ENCODE peak calls at places on chromosomes 11 and 22, in seven cellular contexts. One of them, this sample, is unnamed.

GRCh38 chr22:50253046-50253580 is 2.0 kb upstream of the HDAC10 start:
- DNase-seq in substantia nigra: no peak
- DNase-seq in endothelial cell of umbilical vein: no peak
- DNase-seq in cardiac muscle cell: no peak
- DNase-seq in brain microvascular endothelial cell: no peak
- DNase-seq in thoracic aorta: no peak
- DNase-seq in pancreas: no peak
- DNase-seq in this sample: no peak

GRCh38 chr11:10743354-10744035 is 7.6 kb upstream of the CTR9 start:
- DNase-seq in substantia nigra: no peak
- DNase-seq in endothelial cell of umbilical vein: no peak
- DNase-seq in cardiac muscle cell: no peak
- DNase-seq in brain microvascular endothelial cell: no peak
- DNase-seq in thoracic aorta: no peak
- DNase-seq in pancreas: no peak
- DNase-seq in this sample: no peak

GRCh38 chr11:119012629-119013170 is 5.4 kb downstream of the RPS25 start:
- DNase-seq in substantia nigra: no peak
- DNase-seq in endothelial cell of umbilical vein: no peak
- DNase-seq in cardiac muscle cell: no peak
- DNase-seq in brain microvascular endothelial cell: no peak
- DNase-seq in thoracic aorta: no peak
- DNase-seq in pancreas: no peak
- DNase-seq in this sample: no peak

GRCh38 chr22:46287873-46288751 is 8.6 kb upstream of the GTSE1 start:
- DNase-seq in substantia nigra: no peak
- DNase-seq in endothelial cell of umbilical vein: peak; percentile 21
- DNase-seq in cardiac muscle cell: no peak
- DNase-seq in brain microvascular endothelial cell: no peak
- DNase-seq in thoracic aorta: no peak
- DNase-seq in pancreas: no peak
- DNase-seq in this sample: no peak

GRCh38 chr11:61418136-61418535 is 11.6 kb downstream of the CPSF7 start:
- DNase-seq in substantia nigra: no peak
- DNase-seq in endothelial cell of umbilical vein: no peak
- DNase-seq in cardiac muscle cell: no peak
- DNase-seq in brain microvascular endothelial cell: no peak
- DNase-seq in thoracic aorta: no peak
- DNase-seq in pancreas: no peak
- DNase-seq in this sample: no peak

GRCh38 chr11:33984682-33985389 is 66.7 kb upstream of the CAPRIN1 start:
- DNase-seq in substantia nigra: no peak
- DNase-seq in endothelial cell of umbilical vein: no peak
- DNase-seq in cardiac muscle cell: no peak
- DNase-seq in brain microvascular endothelial cell: no peak
- DNase-seq in thoracic aorta: no peak
- DNase-seq in pancreas: no peak
- DNase-seq in this sample: no peak

GRCh38 chr11:123061403-123062157 is at the start of gene HSPA8:
- DNase-seq in substantia nigra: peak; percentile 35
- DNase-seq in endothelial cell of umbilical vein: peak; percentile 46
- DNase-seq in cardiac muscle cell: peak; percentile 74
- DNase-seq in brain microvascular endothelial cell: peak; percentile 44
- DNase-seq in thoracic aorta: peak; percentile 40
- DNase-seq in pancreas: peak; percentile 65
- DNase-seq in this sample: peak; percentile 52

GRCh38 chr11:20070459-20070858 is 89.8 kb downstream of the DBX1 start:
- DNase-seq in substantia nigra: no peak
- DNase-seq in endothelial cell of umbilical vein: no peak
- DNase-seq in cardiac muscle cell: no peak
- DNase-seq in brain microvascular endothelial cell: no peak
- DNase-seq in thoracic aorta: no peak
- DNase-seq in pancreas: no peak
- DNase-seq in this sample: no peak

GRCh38 chr22:17781319-17782031 is 7.2 kb upstream of the BID start:
- DNase-seq in substantia nigra: no peak
- DNase-seq in endothelial cell of umbilical vein: peak; percentile 15
- DNase-seq in cardiac muscle cell: peak; percentile 89
- DNase-seq in brain microvascular endothelial cell: peak; percentile 81
- DNase-seq in thoracic aorta: no peak
- DNase-seq in pancreas: no peak
- DNase-seq in this sample: no peak

GRCh38 chr11:23134627-23135026 is 274.4 kb upstream of the CCDC179 start:
- DNase-seq in substantia nigra: no peak
- DNase-seq in endothelial cell of umbilical vein: no peak
- DNase-seq in cardiac muscle cell: no peak
- DNase-seq in brain microvascular endothelial cell: no peak
- DNase-seq in thoracic aorta: no peak
- DNase-seq in pancreas: no peak
- DNase-seq in this sample: no peak

GRCh38 chr11:102615077-102615893 is 9.8 kb downstream of the MMP20 start:
- DNase-seq in substantia nigra: no peak
- DNase-seq in endothelial cell of umbilical vein: peak; percentile 38
- DNase-seq in cardiac muscle cell: no peak
- DNase-seq in brain microvascular endothelial cell: no peak
- DNase-seq in thoracic aorta: no peak
- DNase-seq in pancreas: no peak
- DNase-seq in this sample: no peak

GRCh38 chr22:22945195-22945594 is 57.6 kb downstream of the IGLL5 start:
- DNase-seq in substantia nigra: no peak
- DNase-seq in endothelial cell of umbilical vein: no peak
- DNase-seq in cardiac muscle cell: no peak
- DNase-seq in brain microvascular endothelial cell: no peak
- DNase-seq in thoracic aorta: no peak
- DNase-seq in pancreas: no peak
- DNase-seq in this sample: no peak

GRCh38 chr11:63445720-63446119 is 45.2 kb downstream of the PLAAT5 start:
- DNase-seq in substantia nigra: no peak
- DNase-seq in endothelial cell of umbilical vein: no peak
- DNase-seq in cardiac muscle cell: peak; percentile 5
- DNase-seq in brain microvascular endothelial cell: peak; percentile 71
- DNase-seq in thoracic aorta: no peak
- DNase-seq in pancreas: no peak
- DNase-seq in this sample: no peak

GRCh38 chr11:27621440-27622161 is 78.7 kb downstream of the BDNF start:
- DNase-seq in substantia nigra: no peak
- DNase-seq in endothelial cell of umbilical vein: no peak
- DNase-seq in cardiac muscle cell: peak; percentile 53
- DNase-seq in brain microvascular endothelial cell: no peak
- DNase-seq in thoracic aorta: no peak
- DNase-seq in pancreas: no peak
- DNase-seq in this sample: no peak

GRCh38 chr11:36362902-36363301 is 66.8 kb downstream of the PRR5L start:
- DNase-seq in substantia nigra: no peak
- DNase-seq in endothelial cell of umbilical vein: no peak
- DNase-seq in cardiac muscle cell: peak; percentile 68
- DNase-seq in brain microvascular endothelial cell: peak; percentile 69
- DNase-seq in thoracic aorta: no peak
- DNase-seq in pancreas: no peak
- DNase-seq in this sample: no peak

GRCh38 chr22:46754110-46754799 is 8.2 kb upstream of the TBC1D22A start:
- DNase-seq in substantia nigra: no peak
- DNase-seq in endothelial cell of umbilical vein: peak; percentile 99
- DNase-seq in cardiac muscle cell: peak; percentile 97
- DNase-seq in brain microvascular endothelial cell: peak; percentile 99
- DNase-seq in thoracic aorta: peak; percentile 97
- DNase-seq in pancreas: peak; percentile 97
- DNase-seq in this sample: no peak

GRCh38 chr11:121930004-121930965 is 185.7 kb downstream of the BLID start:
- DNase-seq in substantia nigra: no peak
- DNase-seq in endothelial cell of umbilical vein: peak; percentile 68
- DNase-seq in cardiac muscle cell: peak; percentile 42
- DNase-seq in brain microvascular endothelial cell: no peak
- DNase-seq in thoracic aorta: no peak
- DNase-seq in pancreas: no peak
- DNase-seq in this sample: no peak

GRCh38 chr11:110833033-110833484 is 120.8 kb upstream of the ARHGAP20 start:
- DNase-seq in substantia nigra: no peak
- DNase-seq in endothelial cell of umbilical vein: peak; percentile 84
- DNase-seq in cardiac muscle cell: peak; percentile 55
- DNase-seq in brain microvascular endothelial cell: no peak
- DNase-seq in thoracic aorta: no peak
- DNase-seq in pancreas: no peak
- DNase-seq in this sample: no peak

GRCh38 chr11:112024178-112024777 is 930 bp upstream of the DLAT start:
- DNase-seq in substantia nigra: no peak
- DNase-seq in endothelial cell of umbilical vein: no peak
- DNase-seq in cardiac muscle cell: no peak
- DNase-seq in brain microvascular endothelial cell: no peak
- DNase-seq in thoracic aorta: no peak
- DNase-seq in pancreas: no peak
- DNase-seq in this sample: no peak

GRCh38 chr22:50469377-50470305 is 5.2 kb downstream of the SBF1 start:
- DNase-seq in substantia nigra: no peak
- DNase-seq in endothelial cell of umbilical vein: no peak
- DNase-seq in cardiac muscle cell: peak; percentile 39
- DNase-seq in brain microvascular endothelial cell: peak; percentile 19
- DNase-seq in thoracic aorta: no peak
- DNase-seq in pancreas: peak; percentile 65
- DNase-seq in this sample: no peak

GRCh38 chr11:57241311-57241972 is 4.4 kb upstream of the APLNR start:
- DNase-seq in substantia nigra: no peak
- DNase-seq in endothelial cell of umbilical vein: no peak
- DNase-seq in cardiac muscle cell: no peak
- DNase-seq in brain microvascular endothelial cell: no peak
- DNase-seq in thoracic aorta: no peak
- DNase-seq in pancreas: no peak
- DNase-seq in this sample: no peak

GRCh38 chr11:69089258-69089657 is 40.5 kb downstream of the TPCN2 start:
- DNase-seq in substantia nigra: no peak
- DNase-seq in endothelial cell of umbilical vein: peak; percentile 17
- DNase-seq in cardiac muscle cell: peak; percentile 65
- DNase-seq in brain microvascular endothelial cell: peak; percentile 75
- DNase-seq in thoracic aorta: no peak
- DNase-seq in pancreas: peak; percentile 59
- DNase-seq in this sample: no peak
- H3K27ac ChIP-seq in substantia nigra: no peak overlapping the region
- H3K27ac ChIP-seq in endothelial cell of umbilical vein: no peak overlapping the region
- H3K27ac ChIP-seq in cardiac muscle cell: no peak overlapping the region
- H3K27ac ChIP-seq in brain microvascular endothelial cell: no peak overlapping the region
- H3K27ac ChIP-seq in thoracic aorta: no peak overlapping the region
- H3K27ac ChIP-seq in pancreas: no peak overlapping the region
- H3K27ac ChIP-seq in this sample: no peak overlapping the region

GRCh38 chr11:116891746-116892145 is 54.3 kb upstream of the APOA1 start:
- DNase-seq in substantia nigra: no peak
- DNase-seq in endothelial cell of umbilical vein: no peak
- DNase-seq in cardiac muscle cell: no peak
- DNase-seq in brain microvascular endothelial cell: no peak
- DNase-seq in thoracic aorta: no peak
- DNase-seq in pancreas: no peak
- DNase-seq in this sample: no peak

GRCh38 chr11:116892374-116892773 is 55.0 kb upstream of the APOA1 start:
- DNase-seq in substantia nigra: no peak
- DNase-seq in endothelial cell of umbilical vein: no peak
- DNase-seq in cardiac muscle cell: no peak
- DNase-seq in brain microvascular endothelial cell: no peak
- DNase-seq in thoracic aorta: no peak
- DNase-seq in pancreas: no peak
- DNase-seq in this sample: no peak

GRCh38 chr11:116893437-116893836 is 56.0 kb upstream of the APOA1 start:
- DNase-seq in substantia nigra: no peak
- DNase-seq in endothelial cell of umbilical vein: no peak
- DNase-seq in cardiac muscle cell: no peak
- DNase-seq in brain microvascular endothelial cell: no peak
- DNase-seq in thoracic aorta: no peak
- DNase-seq in pancreas: no peak
- DNase-seq in this sample: no peak

GRCh38 chr11:116895053-116895757 is 57.8 kb upstream of the APOA1 start:
- DNase-seq in substantia nigra: no peak
- DNase-seq in endothelial cell of umbilical vein: peak; percentile 34
- DNase-seq in cardiac muscle cell: peak; percentile 46
- DNase-seq in brain microvascular endothelial cell: no peak
- DNase-seq in thoracic aorta: no peak
- DNase-seq in pancreas: no peak
- DNase-seq in this sample: peak; percentile 20

GRCh38 chr11:116893906-116894305 is 56.5 kb upstream of the APOA1 start:
- DNase-seq in substantia nigra: no peak
- DNase-seq in endothelial cell of umbilical vein: no peak
- DNase-seq in cardiac muscle cell: no peak
- DNase-seq in brain microvascular endothelial cell: no peak
- DNase-seq in thoracic aorta: no peak
- DNase-seq in pancreas: no peak
- DNase-seq in this sample: no peak
- H3K27ac ChIP-seq in substantia nigra: peak overlapping the region; percentile 11
- H3K27ac ChIP-seq in endothelial cell of umbilical vein: no peak overlapping the region
- H3K27ac ChIP-seq in cardiac muscle cell: peak overlapping the region; percentile 80
- H3K27ac ChIP-seq in brain microvascular endothelial cell: no peak overlapping the region
- H3K27ac ChIP-seq in thoracic aorta: no peak overlapping the region
- H3K27ac ChIP-seq in pancreas: no peak overlapping the region
- H3K27ac ChIP-seq in this sample: peak overlapping the region; percentile 40

GRCh38 chr22:30312053-30312452 is 14.7 kb downstream of the TBC1D10A start:
- DNase-seq in substantia nigra: no peak
- DNase-seq in endothelial cell of umbilical vein: no peak
- DNase-seq in cardiac muscle cell: no peak
- DNase-seq in brain microvascular endothelial cell: peak; percentile 67
- DNase-seq in thoracic aorta: no peak
- DNase-seq in pancreas: no peak
- DNase-seq in this sample: no peak
- H3K27ac ChIP-seq in substantia nigra: no peak overlapping the region
- H3K27ac ChIP-seq in endothelial cell of umbilical vein: no peak overlapping the region
- H3K27ac ChIP-seq in cardiac muscle cell: no peak overlapping the region
- H3K27ac ChIP-seq in brain microvascular endothelial cell: no peak overlapping the region
- H3K27ac ChIP-seq in thoracic aorta: peak overlapping the region; percentile 88
- H3K27ac ChIP-seq in pancreas: no peak overlapping the region
- H3K27ac ChIP-seq in this sample: peak overlapping the region; percentile 15

GRCh38 chr11:134361241-134361640 is 29.5 kb downstream of the GLB1L2 start:
- DNase-seq in substantia nigra: no peak
- DNase-seq in endothelial cell of umbilical vein: no peak
- DNase-seq in cardiac muscle cell: no peak
- DNase-seq in brain microvascular endothelial cell: no peak
- DNase-seq in thoracic aorta: no peak
- DNase-seq in pancreas: no peak
- DNase-seq in this sample: no peak

GRCh38 chr11:134363161-134363560 is 31.4 kb downstream of the GLB1L2 start:
- DNase-seq in substantia nigra: no peak
- DNase-seq in endothelial cell of umbilical vein: no peak
- DNase-seq in cardiac muscle cell: no peak
- DNase-seq in brain microvascular endothelial cell: no peak
- DNase-seq in thoracic aorta: no peak
- DNase-seq in pancreas: no peak
- DNase-seq in this sample: no peak

GRCh38 chr11:134362192-134362901 is 30.6 kb downstream of the GLB1L2 start:
- DNase-seq in substantia nigra: no peak
- DNase-seq in endothelial cell of umbilical vein: no peak
- DNase-seq in cardiac muscle cell: no peak
- DNase-seq in brain microvascular endothelial cell: no peak
- DNase-seq in thoracic aorta: no peak
- DNase-seq in pancreas: no peak
- DNase-seq in this sample: no peak

GRCh38 chr11:134360050-134360835 is 28.5 kb downstream of the GLB1L2 start:
- DNase-seq in substantia nigra: no peak
- DNase-seq in endothelial cell of umbilical vein: peak; percentile 66
- DNase-seq in cardiac muscle cell: peak; percentile 78
- DNase-seq in brain microvascular endothelial cell: peak; percentile 72
- DNase-seq in thoracic aorta: no peak
- DNase-seq in pancreas: peak; percentile 80
- DNase-seq in this sample: peak; percentile 85

DNA sequence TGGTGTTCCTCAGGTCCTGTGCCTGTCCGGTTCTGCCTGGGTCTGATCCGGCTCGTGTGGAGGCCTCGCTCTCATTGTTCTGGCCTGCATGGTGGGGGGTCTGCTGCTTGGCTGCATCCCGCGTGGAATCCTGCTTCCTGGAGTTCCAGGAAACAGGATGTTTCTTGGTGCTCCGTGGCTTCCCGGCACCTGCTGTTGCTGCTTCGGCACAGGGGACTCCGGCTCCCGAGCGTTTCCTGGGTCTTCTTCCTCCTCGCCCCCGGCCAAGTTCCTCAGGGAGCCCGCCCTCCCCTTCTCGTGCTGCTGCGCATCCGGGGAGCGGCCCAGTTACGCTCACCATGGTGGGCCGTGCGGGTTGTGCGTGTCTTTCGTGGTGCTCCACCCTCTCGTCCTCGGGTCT is 29.9 kb downstream of the GLB1L2 start:
- DNase-seq in substantia nigra: no peak
- DNase-seq in endothelial cell of umbilical vein: no peak
- DNase-seq in cardiac muscle cell: no peak
- DNase-seq in brain microvascular endothelial cell: no peak
- DNase-seq in thoracic aorta: no peak
- DNase-seq in pancreas: no peak
- DNase-seq in this sample: no peak
- H3K27ac ChIP-seq in substantia nigra: no peak overlapping the region
- H3K27ac ChIP-seq in endothelial cell of umbilical vein: no peak overlapping the region
- H3K27ac ChIP-seq in cardiac muscle cell: no peak overlapping the region
- H3K27ac ChIP-seq in brain microvascular endothelial cell: no peak overlapping the region
- H3K27ac ChIP-seq in thoracic aorta: no peak overlapping the region
- H3K27ac ChIP-seq in pancreas: no peak overlapping the region
- H3K27ac ChIP-seq in this sample: no peak overlapping the region

This sample was measured in caudate nucleus.